ENCODE peak calls at places on chromosomes 11 and 22, in ten cellular contexts. D, V, Z, G, N, A, J, F, I and P are unnamed samples.
A peak's percentile ranks its signal among the peaks of the same experiment; 100 is the strongest.

GRCh38 chr11:103659138-103659734 is 377.2 kb upstream of the DDI1 start:
- DNase-seq in V (no peak), I (no peak), F (no peak), J (no peak), G (no peak), A (peak; percentile 52), D (no peak), Z (no peak), N (no peak), P (no peak)

GRCh38 chr11:20397281-20397680 is 9.8 kb downstream of the PRMT3 start:
- DNase-seq in I (no peak), D (no peak), V (peak; percentile 52), Z (no peak), F (no peak), A (peak; percentile 71), N (no peak), J (no peak), G (no peak), P (peak; percentile 15)

GRCh38 chr11:121191787-121192186 is 90.7 kb downstream of the TECTA start:
- DNase-seq in I (no peak), V (no peak), N (no peak), G (no peak), F (no peak), D (no peak), Z (no peak), J (no peak), A (no peak), P (no peak)

GRCh38 chr11:34654491-34655334 is 33.8 kb downstream of the EHF start:
- DNase-seq in I (peak; percentile 64), N (peak; percentile 78), V (no peak), D (peak; percentile 95), A (peak; percentile 70), F (no peak), J (peak; percentile 79), Z (no peak), G (no peak), P (no peak)

GRCh38 chr22:44587004-44587793 is 89.2 kb upstream of the RTL6 start:
- DNase-seq in F (no peak), N (peak; percentile 33), D (no peak), A (no peak), V (no peak), J (peak; percentile 21), Z (no peak), G (no peak), I (no peak), P (no peak)

GRCh38 chr11:106137061-106137460 is 59.6 kb downstream of the AASDHPPT start:
- DNase-seq in Z (no peak), J (no peak), A (no peak), D (no peak), F (no peak), N (no peak), V (no peak), I (no peak), G (no peak), P (no peak)

GRCh38 chr11:61082931-61083531 is 19.3 kb upstream of the CD5 start:
- DNase-seq in V (peak; percentile 60), G (peak; percentile 36), D (no peak), J (no peak), A (no peak), N (peak; percentile 43), F (peak; percentile 19), Z (no peak), I (no peak), P (no peak)

GRCh38 chr11:110750100-110750499 is 37.9 kb upstream of the ARHGAP20 start:
- DNase-seq in D (no peak), N (no peak), A (no peak), F (no peak), V (no peak), J (no peak), G (no peak), I (no peak), Z (no peak), P (no peak)

GRCh38 chr22:25448435-25449051 is 115.9 kb upstream of the GRK3 start:
- DNase-seq in F (no peak), D (no peak), J (no peak), Z (no peak), N (no peak), G (no peak), V (peak; percentile 5), I (no peak), A (peak; percentile 25), P (no peak)

GRCh38 chr11:60955566-60955965 is 3.6 kb upstream of the SLC15A3 start:
- DNase-seq in J (no peak), D (no peak), N (no peak), A (no peak), V (no peak), F (no peak), G (peak; percentile 46), I (no peak), Z (no peak), P (no peak)

GRCh38 chr11:46736146-46736545 is 17.1 kb downstream of the F2 start:
- DNase-seq in A (no peak), I (no peak), N (no peak), F (no peak), G (no peak), D (no peak), J (no peak), V (no peak), Z (no peak), P (no peak)

GRCh38 chr11:61814242-61814957 is 2.4 kb downstream of the FADS1 start:
- DNase-seq in I (peak; percentile 28), J (peak; percentile 38), A (peak; percentile 70), V (no peak), G (no peak), N (peak; percentile 76), F (no peak), Z (no peak), D (no peak), P (no peak)

GRCh38 chr22:32920032-32920628 is 118.6 kb downstream of the TIMP3 start:
- DNase-seq in I (peak; percentile 90), F (no peak), G (peak; percentile 56), D (no peak), V (no peak), A (no peak), N (peak; percentile 81), J (peak; percentile 75), Z (peak; percentile 76), P (no peak)

GRCh38 chr22:44026630-44027511 is 2.8 kb downstream of the PARVB start:
- DNase-seq in Z (peak; percentile 38), A (no peak), G (peak; percentile 96), D (peak; percentile 59), J (peak; percentile 85), N (peak; percentile 86), V (peak; percentile 57), I (peak; percentile 72), F (peak; percentile 61), P (peak; percentile 59)

GRCh38 chr11:3137486-3138177 is 27.5 kb downstream of the OSBPL5 start:
- DNase-seq in V (no peak), A (no peak), D (no peak), G (no peak), Z (peak; percentile 4), I (no peak), J (peak; percentile 6), F (no peak), N (peak; percentile 58), P (no peak)

GRCh38 chr22:49448546-49448945 is 379.1 kb downstream of the BRD1 start:
- DNase-seq in J (no peak), A (no peak), I (no peak), D (no peak), G (no peak), V (no peak), F (no peak), Z (no peak), N (peak; percentile 43), P (no peak)

GRCh38 chr22:49451070-49451840 is 376.4 kb downstream of the BRD1 start:
- DNase-seq in V (no peak), G (peak; percentile 21), J (no peak), Z (no peak), I (no peak), F (no peak), D (no peak), A (no peak), N (no peak), P (no peak)

GRCh38 chr22:49449377-49449776 is 378.3 kb downstream of the BRD1 start:
- DNase-seq in J (no peak), A (no peak), Z (no peak), G (no peak), V (no peak), D (no peak), F (no peak), I (no peak), N (no peak), P (no peak)

GRCh38 chr22:49450521-49450920 is 377.2 kb downstream of the BRD1 start:
- DNase-seq in V (no peak), Z (no peak), D (no peak), G (peak; percentile 5), I (no peak), A (no peak), J (no peak), F (no peak), N (no peak), P (no peak)

GRCh38 chr22:49449811-49450386 is 377.8 kb downstream of the BRD1 start:
- DNase-seq in Z (no peak), I (no peak), A (no peak), V (no peak), J (no peak), D (no peak), G (no peak), N (no peak), F (no peak), P (no peak)
- H3K4me3 ChIP-seq in Z (no peak overlapping the region), I (no peak overlapping the region), A (no peak overlapping the region), V (no peak overlapping the region), J (no peak overlapping the region), D (no peak overlapping the region), G (no peak overlapping the region), N (no peak overlapping the region), F (no peak overlapping the region), P (no peak overlapping the region)

GRCh38 chr11:73327812-73328364 is 19.8 kb downstream of the ARHGEF17 start:
- DNase-seq in V (no peak), G (no peak), J (no peak), I (no peak), Z (no peak), A (no peak), N (no peak), F (no peak), D (no peak), P (no peak)
- H3K4me1 ChIP-seq in V (no peaks in the 10 kb centered on the region), G (no peaks in the 10 kb centered on the region), J (peaks cover 40% of the 10 kb centered on the region), I (peaks cover 54% of the 10 kb centered on the region), Z (peaks cover 52% of the 10 kb centered on the region), A (peaks cover 40% of the 10 kb centered on the region), N (peaks cover 94% of the 10 kb centered on the region), F (no peaks in the 10 kb centered on the region), D (peaks cover 11% of the 10 kb centered on the region), P (no peaks in the 10 kb centered on the region)

GRCh38 chr22:26629988-26630761 is 8.4 kb downstream of the CRYBA4 start:
- DNase-seq in Z (no peak), V (no peak), F (no peak), I (no peak), G (no peak), D (no peak), N (no peak), J (no peak), A (peak; percentile 29), P (no peak)
- H3K4me3 ChIP-seq in Z (no peak overlapping the region), V (no peak overlapping the region), F (no peak overlapping the region), I (no peak overlapping the region), G (no peak overlapping the region), D (no peak overlapping the region), N (no peak overlapping the region), J (no peak overlapping the region), A (no peak overlapping the region), P (no peak overlapping the region)

DNA sequence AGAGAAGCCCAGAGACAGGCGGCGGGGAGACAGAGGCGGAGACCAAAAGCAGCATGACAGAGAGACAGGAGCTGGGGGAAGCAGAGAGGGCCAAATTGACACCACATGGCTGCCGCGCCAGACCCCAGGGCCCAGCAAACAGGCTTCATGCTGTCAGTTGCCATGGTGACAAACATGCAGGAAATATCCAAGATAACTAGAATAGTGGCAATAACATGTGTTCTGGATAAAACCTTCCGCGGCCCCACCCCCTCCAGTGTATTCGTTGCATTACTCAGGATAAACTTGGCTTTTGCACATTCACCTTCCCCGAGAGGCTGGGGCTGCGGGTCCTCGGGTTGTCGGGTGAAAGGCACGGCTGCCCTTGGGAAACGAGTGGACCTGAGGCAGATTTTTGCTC is 49.9 kb upstream of the CDON start:
- DNase-seq in I (peak; percentile 47), V (no peak), J (peak; percentile 69), Z (peak; percentile 57), A (no peak), G (no peak), F (no peak), N (no peak), D (no peak), P (no peak)
- H3K4me1 ChIP-seq in I (peaks cover 36% of the 10 kb centered on the region), V (no peaks in the 10 kb centered on the region), J (peaks cover 34% of the 10 kb centered on the region), Z (peaks cover 23% of the 10 kb centered on the region), A (peaks cover 3% of the 10 kb centered on the region), G (peaks cover 22% of the 10 kb centered on the region), F (no peaks in the 10 kb centered on the region), N (peaks cover 38% of the 10 kb centered on the region), D (peaks cover 14% of the 10 kb centered on the region), P (no peaks in the 10 kb centered on the region)